ENCODE peak calls at places on chromosomes 2 and 18, in six cellular contexts. J is K562, C is heart right ventricle, I is mammary epithelial cell, D is OCI-LY7, A is breast epithelium. Q is an unnamed sample. For H3K4me1, the result is how much of the 10 kb centered on the place peaks cover.

GRCh38 chr2:218329027-218329825 is 27.4 kb upstream of the CATIP start:
- DNase-seq in J (no peak), I (no peak), C (no peak), A (no peak), D (no peak), Q (no peak)

GRCh38 chr2:68747413-68747812 is 12.8 kb downstream of the ARHGAP25 start:
- DNase-seq in A (no peak), I (no peak), D (no peak), C (no peak), J (no peak), Q (peak)

GRCh38 chr2:45119855-45120254 is 110.6 kb upstream of the SIX2 start:
- DNase-seq in J (no peak), A (no peak), D (no peak), I (peak), C (no peak), Q (no peak)

GRCh38 chr2:208373460-208374089 is 33.0 kb upstream of the PTH2R start:
- DNase-seq in A (no peak), C (peak), I (peak), D (peak), J (peak), Q (no peak)

GRCh38 chr2:226903179-226903578 is 67.3 kb downstream of the RHBDD1 start:
- DNase-seq in D (no peak), I (peak), J (no peak), C (no peak), A (no peak), Q (no peak)

GRCh38 chr2:71789556-71790219 is 336.3 kb downstream of the DYSF start:
- DNase-seq in C (no peak), J (peak), D (no peak), A (no peak), I (no peak), Q (no peak)

GRCh38 chr2:62789518-62789917 is 84.0 kb downstream of the EHBP1 start:
- DNase-seq in C (no peak), D (no peak), I (no peak), J (no peak), A (no peak), Q (no peak)

GRCh38 chr18:78709271-78709809 is 270.3 kb upstream of the SALL3 start:
- DNase-seq in D (no peak), A (no peak), J (no peak), C (no peak), I (no peak), Q (no peak)

GRCh38 chr2:149733936-149734685 is 146.5 kb upstream of the MMADHC start:
- DNase-seq in C (no peak), I (peak), J (no peak), D (no peak), A (no peak), Q (no peak)

DNA sequence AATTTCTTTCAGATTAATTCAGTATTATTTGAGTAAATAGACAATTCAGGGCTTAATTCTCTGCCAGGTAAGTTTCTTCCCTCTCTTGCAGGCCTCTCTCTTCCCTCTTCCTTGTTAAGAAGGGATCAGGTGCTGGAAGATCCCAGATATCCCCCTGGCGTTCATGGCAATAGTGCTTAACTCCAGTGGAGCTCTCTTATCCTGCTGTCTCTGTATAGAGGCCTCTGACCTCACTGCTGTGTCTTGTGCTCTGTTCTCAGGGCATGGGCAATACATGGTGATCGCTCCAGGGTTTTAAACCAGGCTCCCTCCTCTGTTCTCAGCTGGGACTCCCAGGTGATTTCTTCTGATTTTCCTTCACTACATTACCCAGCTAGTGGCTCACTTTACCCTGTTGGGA is 226.8 kb downstream of the MC4R start:
- DNase-seq in J (no peak), D (no peak), I (no peak), A (no peak), C (no peak), Q (no peak)
- H3K4me1 ChIP-seq in J (under half), D (under half), I (under half), A (under half), C (under half), Q (under half)

GRCh38 chr2:100482741-100483140 is 12.5 kb downstream of the NMS start:
- DNase-seq in I (no peak), D (peak), J (peak), A (no peak), C (no peak), Q (no peak)
- TF ChIP-seq CTCF in I (no peak), D (peak), J (peak), A (no peak), C (peak), Q (no peak)

GRCh38 chr2:157787364-157787938 is 88.7 kb downstream of the ACVR1 start:
- DNase-seq in A (no peak), I (no peak), D (no peak), C (no peak), J (no peak), Q (no peak)

GRCh38 chr2:157786663-157787363 is 89.3 kb downstream of the ACVR1 start:
- DNase-seq in A (no peak), I (no peak), D (no peak), C (no peak), J (peak), Q (no peak)

GRCh38 chr2:157784823-157785175 is 91.3 kb downstream of the ACVR1 start:
- DNase-seq in A (no peak), D (no peak), C (no peak), J (no peak), I (no peak), Q (no peak)

GRCh38 chr2:157785200-157785599 is 90.9 kb downstream of the ACVR1 start:
- DNase-seq in C (no peak), A (no peak), J (no peak), D (no peak), I (peak), Q (no peak)

GRCh38 chr2:157785866-157786662 is 90.1 kb downstream of the ACVR1 start:
- DNase-seq in I (peak), J (no peak), C (no peak), D (no peak), A (no peak), Q (no peak)
- H3K4me1 ChIP-seq in I (under half), J (half or more), C (half or more), D (under half), A (under half), Q (under half)

GRCh38 chr2:79275197-79275596 is 115.6 kb upstream of the REG3A start:
- DNase-seq in A (no peak), J (no peak), D (no peak), C (no peak), I (no peak), Q (no peak)
- TF ChIP-seq CTCF in A (no peak), J (no peak), D (peak), C (no peak), I (no peak), Q (no peak)

DNA sequence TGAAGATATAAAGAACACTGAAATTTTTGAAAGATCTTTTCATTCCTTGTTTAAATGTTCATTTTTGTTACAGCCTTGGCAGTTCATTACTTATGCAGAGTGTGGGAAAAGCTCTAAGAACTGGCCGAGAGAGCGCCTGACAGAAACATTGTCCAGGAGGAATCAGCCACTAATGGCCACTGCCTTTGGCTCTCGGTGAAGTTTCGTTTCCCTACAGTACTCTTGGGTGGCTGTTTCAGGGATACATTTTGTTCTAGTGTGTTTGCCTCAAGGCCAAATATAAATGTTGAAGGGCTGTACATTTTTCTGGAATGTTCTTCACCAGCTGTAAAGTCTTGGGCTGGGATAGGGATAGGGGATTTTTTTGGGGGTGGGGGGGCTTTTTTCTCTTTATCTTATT is 10.8 kb downstream of the SPTBN1 start:
- DNase-seq in I (no peak), C (no peak), A (no peak), J (no peak), D (no peak), Q (no peak)
- H3K4me1 ChIP-seq in I (under half), C (half or more), A (under half), J (under half), D (under half), Q (under half)

GRCh38 chr2:3516831-3517230 is 2.5 kb downstream of the ADI1 start:
- DNase-seq in A (no peak), I (no peak), C (no peak), J (no peak), D (no peak), Q (no peak)

GRCh38 chr2:3517948-3518495 is 1.3 kb downstream of the ADI1 start:
- DNase-seq in I (no peak), J (no peak), C (no peak), A (no peak), D (no peak), Q (no peak)

GRCh38 chr2:3519255-3520190 is at the start of gene ADI1:
- DNase-seq in J (peak), A (peak), I (peak), C (peak), D (peak), Q (peak)

GRCh38 chr2:3520591-3520990 is 1.3 kb upstream of the ADI1 start:
- DNase-seq in I (no peak), C (no peak), J (no peak), A (no peak), D (no peak), Q (no peak)

GRCh38 chr2:3518496-3519254 is 656 bp downstream of the ADI1 start:
- DNase-seq in I (peak), C (peak), J (peak), D (peak), A (peak), Q (peak)
- TF ChIP-seq CTCF in I (no peak), C (no peak), J (no peak), D (no peak), A (no peak), Q (no peak)

DNA sequence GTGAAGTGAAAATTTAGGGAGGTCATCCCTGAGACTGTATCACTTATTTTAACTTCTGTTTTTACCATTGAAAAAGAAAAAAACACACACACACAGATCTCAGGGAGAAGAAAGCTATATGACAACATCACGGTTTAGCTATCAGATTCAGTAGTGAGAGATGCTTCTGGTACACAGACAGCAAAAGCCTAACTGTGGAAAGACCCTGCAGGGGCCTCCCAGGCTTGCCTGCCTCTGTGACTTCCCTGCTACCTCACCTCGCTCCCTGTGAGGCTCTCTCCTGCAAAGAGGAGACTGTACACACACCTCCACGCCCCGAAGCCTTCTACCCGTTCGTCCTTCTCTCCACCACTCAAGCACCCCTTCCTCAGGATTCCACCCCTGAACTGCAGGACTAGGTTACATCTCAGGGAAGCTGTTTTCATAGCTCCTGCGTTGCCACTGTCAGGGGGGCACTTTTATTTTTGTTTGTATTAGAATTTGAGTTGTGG is 86.3 kb downstream of the EPB41L3 start:
- DNase-seq in C (no peak), J (no peak), I (no peak), D (no peak), A (no peak), Q (no peak)
- H3K4me1 ChIP-seq in C (under half), J (under half), I (under half), D (under half), A (under half), Q (under half)